ENCODE peak calls at places on chromosome 9, in five cellular contexts. Q is body of pancreas, V is IMR-90, S is uterus, Y is spleen. P is an unnamed sample. For H3K27me3 and H3K4me1, the result is how much of the 10 kb centered on the place peaks cover.

GRCh38 chr9:27059907-27060306 is 49.1 kb upstream of the TEK start:
- DNase-seq in Q (no peak), V (no peak), S (no peak), Y (no peak), P (no peak)

GRCh38 chr9:14277202-14277601 is 36.7 kb downstream of the NFIB start:
- DNase-seq in Q (peak), V (peak), S (no peak), Y (no peak), P (no peak)

GRCh38 chr9:77957652-77958051 is 74.0 kb downstream of the GNAQ start:
- DNase-seq in Q (no peak), V (no peak), S (no peak), Y (no peak), P (no peak)

GRCh38 chr9:121861501-121862180 is 210.2 kb downstream of the DAB2IP start:
- DNase-seq in Q (peak), V (no peak), S (peak), Y (no peak), P (peak)

GRCh38 chr9:138020120-138020794 is 142.7 kb downstream of the CACNA1B start:
- DNase-seq in Q (no peak), V (no peak), S (no peak), Y (peak), P (no peak)

GRCh38 chr9:106888992-106889631 is 26.1 kb downstream of the ZNF462 start:
- DNase-seq in Q (no peak), V (no peak), S (no peak), Y (no peak), P (no peak)

GRCh38 chr9:74555015-74555414 is 57.9 kb downstream of the RORB start:
- DNase-seq in Q (peak), V (no peak), S (no peak), Y (no peak), P (no peak)

GRCh38 chr9:92265159-92265558 is 28.3 kb downstream of the IARS1 start:
- DNase-seq in Q (no peak), V (peak), S (no peak), Y (no peak), P (no peak)

GRCh38 chr9:35335164-35335563 is 154.7 kb upstream of the RUSC2 start:
- DNase-seq in Q (no peak), V (peak), S (no peak), Y (no peak), P (no peak)
- TF ChIP-seq POLR2A in Q (no peak), V (no peak), S (no peak), Y (no peak), P (no peak)

GRCh38 chr9:136283291-136284235 is 20.3 kb downstream of the CCDC187 start:
- DNase-seq in Q (peak), V (peak), S (peak), Y (peak), P (peak)
- H3K27me3 ChIP-seq in Q (under half), V (under half), S (under half), Y (under half), P (under half)

GRCh38 chr9:124214116-124214515 is 43.6 kb upstream of the NEK6 start:
- DNase-seq in Q (no peak), V (no peak), S (no peak), Y (peak), P (no peak)
- H3K4me1 ChIP-seq in Q (under half), V (under half), S (under half), Y (half or more), P (under half)

GRCh38 chr9:19358691-19359090 is 21.3 kb downstream of the RPS6 start:
- DNase-seq in Q (no peak), V (peak), S (no peak), Y (no peak), P (no peak)
- TF ChIP-seq POLR2A in Q (no peak), V (no peak), S (no peak), Y (no peak), P (no peak)

DNA sequence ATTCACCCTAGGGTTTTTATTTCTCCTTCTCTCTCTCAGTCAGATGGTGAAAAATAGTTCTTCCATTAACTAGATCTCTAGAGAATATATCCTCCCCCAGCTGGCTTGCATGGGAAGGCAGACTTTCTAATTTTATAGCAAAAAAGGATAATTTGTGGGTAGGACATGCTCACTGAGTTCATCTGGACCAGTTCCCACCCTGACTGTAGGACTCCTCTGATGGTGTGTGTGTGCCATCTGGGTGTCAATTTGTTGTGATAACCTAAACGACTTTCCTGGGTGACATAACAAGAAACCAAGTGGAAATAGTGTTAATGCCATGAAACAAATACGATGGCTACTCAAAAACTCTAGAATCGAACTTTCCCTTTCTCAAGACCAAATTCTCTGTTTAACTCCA is 44.9 kb downstream of the APBA1 start:
- DNase-seq in Q (no peak), V (no peak), S (no peak), Y (no peak), P (no peak)
- H3K27me3 ChIP-seq in Q (under half), V (under half), S (under half), Y (under half), P (under half)

DNA sequence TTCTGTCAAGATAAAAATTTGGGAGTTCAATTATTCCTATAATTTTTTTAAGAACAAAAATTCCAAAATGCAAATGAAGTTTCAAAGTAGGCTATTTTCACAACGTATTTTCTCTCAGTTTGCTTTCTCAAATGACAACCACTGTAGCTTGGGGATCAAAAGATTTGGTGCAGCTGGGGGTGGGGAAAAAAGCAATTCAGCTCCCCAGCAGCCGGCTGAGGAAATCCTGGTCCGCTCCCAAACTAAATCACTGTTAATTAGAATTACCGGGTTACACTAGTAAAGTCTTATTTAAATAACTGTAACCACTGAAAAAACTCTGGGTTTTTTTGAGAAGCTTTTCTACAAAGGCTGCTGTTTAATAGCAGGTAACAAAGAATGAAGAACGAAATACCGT is 5.7 kb downstream of the NR6A1 start:
- DNase-seq in Q (no peak), V (no peak), S (no peak), Y (no peak), P (no peak)
- H3K4me1 ChIP-seq in Q (under half), V (under half), S (under half), Y (half or more), P (under half)

DNA sequence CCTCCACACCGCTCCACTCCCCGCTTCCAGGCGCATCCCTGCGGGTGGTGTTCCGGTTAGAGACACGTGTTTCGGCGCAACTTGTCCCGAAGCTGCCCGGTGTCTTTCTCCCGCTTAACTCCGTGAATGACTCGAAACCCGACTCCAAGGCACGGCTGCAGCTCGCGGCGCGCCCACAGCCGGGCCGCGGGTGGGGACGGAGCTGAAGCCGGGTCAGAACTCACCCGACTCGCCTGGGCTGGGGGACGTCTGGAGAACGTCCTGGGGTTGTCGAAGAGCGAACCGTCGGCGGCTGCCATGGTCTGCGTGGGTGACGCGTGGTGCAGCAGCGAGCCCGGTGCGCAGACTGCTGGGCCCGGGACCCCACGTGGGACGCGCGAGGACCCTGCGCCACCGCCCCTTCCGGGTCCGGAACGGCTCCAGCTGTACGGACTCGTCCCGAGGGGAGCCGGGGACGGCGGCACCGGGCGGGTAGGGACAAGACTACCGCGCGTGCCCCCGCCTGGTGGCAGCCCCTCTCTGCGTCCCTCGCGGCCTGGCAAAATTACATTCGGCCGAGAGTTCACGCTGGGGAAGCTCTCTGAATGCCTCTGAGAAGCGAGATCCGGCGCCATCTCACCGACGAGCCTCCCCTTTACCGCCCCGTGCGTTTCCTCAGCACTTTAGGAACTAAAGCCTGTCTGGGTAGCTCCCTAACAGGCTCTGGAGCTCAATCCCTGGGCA is at the start of gene DDX31:
- DNase-seq in Q (peak), V (peak), S (peak), Y (peak), P (peak)
- TF ChIP-seq POLR2A in Q (peak), V (peak), S (peak), Y (no peak), P (peak)